ENCODE peak calls at places on chromosomes 1 and 21, in eight cellular contexts. One of them, this sample, is unnamed. For H3K36me3, the result is how much of the 10 kb centered on the place peaks cover.

GRCh38 chr1:213070399-213070798 is 19.4 kb downstream of the RPS6KC1 start:
- DNase-seq in H1: no peak
- DNase-seq in stomach: peak
- DNase-seq in tibial nerve: no peak
- DNase-seq in GM12878: peak
- DNase-seq in esophagus muscularis mucosa: no peak
- DNase-seq in transverse colon: no peak
- DNase-seq in suprapubic skin: no peak
- DNase-seq in this sample: no peak

GRCh38 chr1:212205006-212205405 is 80.2 kb upstream of the PPP2R5A start:
- DNase-seq in H1: no peak
- DNase-seq in stomach: no peak
- DNase-seq in tibial nerve: no peak
- DNase-seq in GM12878: no peak
- DNase-seq in esophagus muscularis mucosa: no peak
- DNase-seq in transverse colon: no peak
- DNase-seq in suprapubic skin: no peak
- DNase-seq in this sample: no peak

GRCh38 chr1:236148471-236148847 is 6.1 kb downstream of the GPR137B start:
- DNase-seq in H1: no peak
- DNase-seq in stomach: no peak
- DNase-seq in tibial nerve: no peak
- DNase-seq in GM12878: no peak
- DNase-seq in esophagus muscularis mucosa: no peak
- DNase-seq in transverse colon: no peak
- DNase-seq in suprapubic skin: no peak
- DNase-seq in this sample: no peak

GRCh38 chr1:151718011-151718431 is 1.4 kb upstream of the CELF3 start:
- DNase-seq in H1: no peak
- DNase-seq in stomach: no peak
- DNase-seq in tibial nerve: no peak
- DNase-seq in GM12878: no peak
- DNase-seq in esophagus muscularis mucosa: no peak
- DNase-seq in transverse colon: no peak
- DNase-seq in suprapubic skin: no peak
- DNase-seq in this sample: no peak

GRCh38 chr1:238951809-238952208 is 434.6 kb upstream of the CHRM3 start:
- DNase-seq in H1: no peak
- DNase-seq in stomach: peak
- DNase-seq in tibial nerve: peak
- DNase-seq in GM12878: no peak
- DNase-seq in esophagus muscularis mucosa: no peak
- DNase-seq in transverse colon: no peak
- DNase-seq in suprapubic skin: no peak
- DNase-seq in this sample: no peak

GRCh38 chr1:69103213-69103612 is 464.5 kb upstream of the LRRC7 start:
- DNase-seq in H1: no peak
- DNase-seq in stomach: no peak
- DNase-seq in tibial nerve: no peak
- DNase-seq in GM12878: no peak
- DNase-seq in esophagus muscularis mucosa: no peak
- DNase-seq in transverse colon: no peak
- DNase-seq in suprapubic skin: no peak
- DNase-seq in this sample: no peak

GRCh38 chr21:24445517-24445916 is 1161.8 kb downstream of the MRPL39 start:
- DNase-seq in H1: no peak
- DNase-seq in stomach: no peak
- DNase-seq in tibial nerve: no peak
- DNase-seq in GM12878: no peak
- DNase-seq in esophagus muscularis mucosa: no peak
- DNase-seq in transverse colon: no peak
- DNase-seq in suprapubic skin: no peak
- DNase-seq in this sample: no peak

GRCh38 chr1:25609921-25610320 is 6.7 kb upstream of the MAN1C1 start:
- DNase-seq in H1: no peak
- DNase-seq in stomach: no peak
- DNase-seq in tibial nerve: no peak
- DNase-seq in GM12878: no peak
- DNase-seq in esophagus muscularis mucosa: peak
- DNase-seq in transverse colon: no peak
- DNase-seq in suprapubic skin: no peak
- DNase-seq in this sample: no peak

GRCh38 chr21:17783003-17783402 is 36.2 kb downstream of the C21orf91 start:
- DNase-seq in H1: no peak
- DNase-seq in stomach: no peak
- DNase-seq in tibial nerve: no peak
- DNase-seq in GM12878: no peak
- DNase-seq in esophagus muscularis mucosa: no peak
- DNase-seq in transverse colon: no peak
- DNase-seq in suprapubic skin: no peak
- DNase-seq in this sample: no peak

GRCh38 chr1:151864411-151864810 is 10.9 kb upstream of the THEM5 start:
- DNase-seq in H1: no peak
- DNase-seq in stomach: no peak
- DNase-seq in tibial nerve: no peak
- DNase-seq in GM12878: no peak
- DNase-seq in esophagus muscularis mucosa: peak
- DNase-seq in transverse colon: no peak
- DNase-seq in suprapubic skin: no peak
- DNase-seq in this sample: no peak

GRCh38 chr1:175675017-175675416 is 68.4 kb downstream of the TNR start:
- DNase-seq in H1: no peak
- DNase-seq in stomach: no peak
- DNase-seq in tibial nerve: no peak
- DNase-seq in GM12878: no peak
- DNase-seq in esophagus muscularis mucosa: no peak
- DNase-seq in transverse colon: no peak
- DNase-seq in suprapubic skin: no peak
- DNase-seq in this sample: no peak

GRCh38 chr1:234957330-234958065 is 171.1 kb downstream of the TOMM20 start:
- DNase-seq in H1: peak
- DNase-seq in stomach: peak
- DNase-seq in tibial nerve: no peak
- DNase-seq in GM12878: no peak
- DNase-seq in esophagus muscularis mucosa: no peak
- DNase-seq in transverse colon: peak
- DNase-seq in suprapubic skin: peak
- DNase-seq in this sample: no peak

GRCh38 chr21:15514073-15514946 is 215.5 kb upstream of the USP25 start:
- DNase-seq in H1: no peak
- DNase-seq in stomach: no peak
- DNase-seq in tibial nerve: no peak
- DNase-seq in GM12878: peak
- DNase-seq in esophagus muscularis mucosa: no peak
- DNase-seq in transverse colon: peak
- DNase-seq in suprapubic skin: no peak
- DNase-seq in this sample: no peak

GRCh38 chr1:230735447-230735846 is 11.7 kb upstream of the CAPN9 start:
- DNase-seq in H1: no peak
- DNase-seq in stomach: peak
- DNase-seq in tibial nerve: no peak
- DNase-seq in GM12878: no peak
- DNase-seq in esophagus muscularis mucosa: no peak
- DNase-seq in transverse colon: peak
- DNase-seq in suprapubic skin: no peak
- DNase-seq in this sample: no peak

GRCh38 chr1:27049607-27050006 is 37.0 kb upstream of the TENT5B start:
- DNase-seq in H1: no peak
- DNase-seq in stomach: no peak
- DNase-seq in tibial nerve: no peak
- DNase-seq in GM12878: no peak
- DNase-seq in esophagus muscularis mucosa: no peak
- DNase-seq in transverse colon: no peak
- DNase-seq in suprapubic skin: no peak
- DNase-seq in this sample: no peak

GRCh38 chr1:162040657-162041056 is 17.0 kb upstream of the OLFML2B start:
- DNase-seq in H1: no peak
- DNase-seq in stomach: no peak
- DNase-seq in tibial nerve: no peak
- DNase-seq in GM12878: no peak
- DNase-seq in esophagus muscularis mucosa: no peak
- DNase-seq in transverse colon: no peak
- DNase-seq in suprapubic skin: no peak
- DNase-seq in this sample: no peak

GRCh38 chr1:29341936-29342335 is 105.6 kb downstream of the PTPRU start:
- DNase-seq in H1: no peak
- DNase-seq in stomach: no peak
- DNase-seq in tibial nerve: no peak
- DNase-seq in GM12878: no peak
- DNase-seq in esophagus muscularis mucosa: no peak
- DNase-seq in transverse colon: no peak
- DNase-seq in suprapubic skin: no peak
- DNase-seq in this sample: no peak

GRCh38 chr1:156499194-156499702 is 1.3 kb downstream of the MEF2D start:
- DNase-seq in H1: no peak
- DNase-seq in stomach: peak
- DNase-seq in tibial nerve: no peak
- DNase-seq in GM12878: no peak
- DNase-seq in esophagus muscularis mucosa: no peak
- DNase-seq in transverse colon: peak
- DNase-seq in suprapubic skin: no peak
- DNase-seq in this sample: no peak

DNA sequence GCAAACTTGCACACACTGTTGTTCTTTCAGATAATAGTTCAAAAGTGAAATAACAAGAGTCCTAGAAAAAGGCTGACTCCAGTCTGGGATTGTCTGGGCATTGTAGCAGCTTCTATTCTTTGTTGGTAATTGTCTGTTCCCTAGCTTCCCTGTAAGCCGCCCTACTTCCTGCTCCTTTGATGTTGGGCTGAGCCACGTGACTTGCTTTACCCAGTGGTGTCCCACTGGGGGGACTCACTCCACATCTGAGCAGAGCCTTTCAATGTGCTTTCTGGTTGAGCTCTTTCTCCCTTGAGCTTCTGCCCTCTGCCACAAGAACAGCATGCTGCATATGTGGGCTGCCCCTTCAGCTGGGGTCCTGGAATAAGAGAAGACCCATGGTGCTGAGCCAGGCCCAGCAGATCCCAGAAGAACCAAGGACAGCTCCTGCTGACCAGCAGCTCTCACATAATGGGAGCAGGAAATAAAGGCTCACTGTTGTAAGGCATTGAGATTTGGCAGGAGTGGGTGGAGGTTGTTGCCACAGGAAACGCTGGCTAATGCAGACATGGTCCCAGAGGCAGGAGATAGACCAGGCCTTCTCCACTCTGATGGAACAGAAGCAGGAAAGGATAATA is 276.3 kb upstream of the GJB5 start:
- DNase-seq in H1: no peak
- DNase-seq in stomach: no peak
- DNase-seq in tibial nerve: no peak
- DNase-seq in GM12878: no peak
- DNase-seq in esophagus muscularis mucosa: no peak
- DNase-seq in transverse colon: no peak
- DNase-seq in suprapubic skin: no peak
- DNase-seq in this sample: no peak
- H3K36me3 ChIP-seq in H1: under half
- H3K36me3 ChIP-seq in stomach: under half
- H3K36me3 ChIP-seq in tibial nerve: under half
- H3K36me3 ChIP-seq in GM12878: under half
- H3K36me3 ChIP-seq in esophagus muscularis mucosa: under half
- H3K36me3 ChIP-seq in transverse colon: under half
- H3K36me3 ChIP-seq in suprapubic skin: under half
- H3K36me3 ChIP-seq in this sample: under half

GRCh38 chr1:7621334-7622219 is 149.5 kb upstream of the VAMP3 start:
- DNase-seq in H1: no peak
- DNase-seq in stomach: no peak
- DNase-seq in tibial nerve: no peak
- DNase-seq in GM12878: no peak
- DNase-seq in esophagus muscularis mucosa: no peak
- DNase-seq in transverse colon: no peak
- DNase-seq in suprapubic skin: peak
- DNase-seq in this sample: peak
- TF ChIP-seq EP300 in H1: no peak
- TF ChIP-seq EP300 in stomach: no peak
- TF ChIP-seq EP300 in tibial nerve: no peak
- TF ChIP-seq EP300 in GM12878: no peak
- TF ChIP-seq EP300 in esophagus muscularis mucosa: no peak
- TF ChIP-seq EP300 in transverse colon: no peak
- TF ChIP-seq EP300 in suprapubic skin: no peak
- TF ChIP-seq EP300 in this sample: no peak

GRCh38 chr1:21229246-21230000 is 52.7 kb upstream of the EIF4G3 start:
- DNase-seq in H1: no peak
- DNase-seq in stomach: no peak
- DNase-seq in tibial nerve: no peak
- DNase-seq in GM12878: no peak
- DNase-seq in esophagus muscularis mucosa: no peak
- DNase-seq in transverse colon: no peak
- DNase-seq in suprapubic skin: no peak
- DNase-seq in this sample: no peak

GRCh38 chr1:21234779-21235178 is 55.5 kb downstream of the ECE1 start:
- DNase-seq in H1: no peak
- DNase-seq in stomach: no peak
- DNase-seq in tibial nerve: no peak
- DNase-seq in GM12878: no peak
- DNase-seq in esophagus muscularis mucosa: no peak
- DNase-seq in transverse colon: no peak
- DNase-seq in suprapubic skin: no peak
- DNase-seq in this sample: no peak

GRCh38 chr1:21233480-21233879 is 56.8 kb downstream of the ECE1 start:
- DNase-seq in H1: no peak
- DNase-seq in stomach: no peak
- DNase-seq in tibial nerve: no peak
- DNase-seq in GM12878: no peak
- DNase-seq in esophagus muscularis mucosa: no peak
- DNase-seq in transverse colon: no peak
- DNase-seq in suprapubic skin: no peak
- DNase-seq in this sample: no peak

GRCh38 chr1:21236178-21236577 is 54.1 kb downstream of the ECE1 start:
- DNase-seq in H1: no peak
- DNase-seq in stomach: no peak
- DNase-seq in tibial nerve: no peak
- DNase-seq in GM12878: no peak
- DNase-seq in esophagus muscularis mucosa: no peak
- DNase-seq in transverse colon: no peak
- DNase-seq in suprapubic skin: no peak
- DNase-seq in this sample: no peak

DNA sequence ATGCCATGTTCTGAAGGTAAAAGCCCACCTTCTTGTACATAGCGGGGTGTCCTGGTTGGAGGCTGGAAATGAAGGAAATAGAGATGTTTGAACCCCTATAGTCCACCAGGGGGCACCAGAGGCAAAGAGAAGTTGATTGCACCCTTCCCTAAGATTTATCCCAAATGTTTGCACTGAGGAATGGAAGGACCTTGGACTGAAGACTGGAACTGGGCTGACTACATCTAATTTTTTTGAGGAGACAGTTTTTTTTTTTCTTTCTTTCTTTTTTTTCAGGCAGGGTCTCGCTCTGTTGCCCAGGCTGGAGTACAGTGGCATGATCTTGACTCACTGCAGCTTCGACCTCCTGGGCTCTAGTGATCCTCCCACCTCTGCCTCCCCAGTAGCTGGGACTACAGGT is 55.3 kb upstream of the EIF4G3 start:
- DNase-seq in H1: no peak
- DNase-seq in stomach: peak
- DNase-seq in tibial nerve: peak
- DNase-seq in GM12878: no peak
- DNase-seq in esophagus muscularis mucosa: no peak
- DNase-seq in transverse colon: peak
- DNase-seq in suprapubic skin: no peak
- DNase-seq in this sample: peak
- H3K36me3 ChIP-seq in H1: under half
- H3K36me3 ChIP-seq in stomach: half or more
- H3K36me3 ChIP-seq in tibial nerve: under half
- H3K36me3 ChIP-seq in GM12878: under half
- H3K36me3 ChIP-seq in esophagus muscularis mucosa: half or more
- H3K36me3 ChIP-seq in transverse colon: half or more
- H3K36me3 ChIP-seq in suprapubic skin: half or more
- H3K36me3 ChIP-seq in this sample: under half

GRCh38 chr1:63049135-63049534 is 265.2 kb downstream of the ATG4C start:
- DNase-seq in H1: no peak
- DNase-seq in stomach: no peak
- DNase-seq in tibial nerve: no peak
- DNase-seq in GM12878: no peak
- DNase-seq in esophagus muscularis mucosa: no peak
- DNase-seq in transverse colon: no peak
- DNase-seq in suprapubic skin: no peak
- DNase-seq in this sample: no peak
- TF ChIP-seq EP300 in H1: no peak
- TF ChIP-seq EP300 in stomach: no peak
- TF ChIP-seq EP300 in tibial nerve: no peak
- TF ChIP-seq EP300 in GM12878: no peak
- TF ChIP-seq EP300 in esophagus muscularis mucosa: no peak
- TF ChIP-seq EP300 in transverse colon: no peak
- TF ChIP-seq EP300 in suprapubic skin: no peak
- TF ChIP-seq EP300 in this sample: no peak

This sample was measured in ovary.